ENCODE peak calls at places on chromosomes 4 and X, in four cellular contexts. One of them, this sample, is unnamed.

GRCh38 chr4:114272226-114272625 is 292.8 kb upstream of the ARSJ start:
- DNase-seq in left lung: no peak
- DNase-seq in right atrium auricular region: no peak
- DNase-seq in IMR-90: peak; percentile 99
- DNase-seq in this sample: no peak

GRCh38 chr4:130738233-130738632 is 1642.3 kb downstream of the C4orf33 start:
- DNase-seq in right atrium auricular region: no peak
- DNase-seq in IMR-90: no peak
- DNase-seq in left lung: peak; percentile 14
- DNase-seq in this sample: no peak

GRCh38 chr4:117700111-117700892 is 334.0 kb upstream of the NDST3 start:
- DNase-seq in left lung: no peak
- DNase-seq in right atrium auricular region: no peak
- DNase-seq in IMR-90: peak; percentile 0
- DNase-seq in this sample: no peak

GRCh38 chr4:138891610-138892009 is 124.0 kb upstream of the NOCT start:
- DNase-seq in right atrium auricular region: no peak
- DNase-seq in IMR-90: no peak
- DNase-seq in left lung: no peak
- DNase-seq in this sample: no peak

GRCh38 chrX:145825896-145826295 is 8.3 kb downstream of the SLITRK2 start:
- DNase-seq in right atrium auricular region: no peak
- DNase-seq in IMR-90: no peak
- DNase-seq in left lung: no peak
- DNase-seq in this sample: no peak

GRCh38 chr4:89640620-89641366 is 196.2 kb downstream of the SNCA start:
- DNase-seq in right atrium auricular region: no peak
- DNase-seq in IMR-90: peak; percentile 49
- DNase-seq in left lung: peak; percentile 71
- DNase-seq in this sample: no peak

GRCh38 chr4:106186201-106186600 is 129.8 kb downstream of the TBCK start:
- DNase-seq in left lung: no peak
- DNase-seq in IMR-90: no peak
- DNase-seq in right atrium auricular region: no peak
- DNase-seq in this sample: no peak

GRCh38 chrX:103554687-103555417 is 30.5 kb upstream of the TCEAL4 start:
- DNase-seq in right atrium auricular region: no peak
- DNase-seq in left lung: no peak
- DNase-seq in IMR-90: peak; percentile 24
- DNase-seq in this sample: peak; percentile 67

GRCh38 chrX:18994713-18995112 is 10.8 kb upstream of the PHKA2 start:
- DNase-seq in IMR-90: peak; percentile 90
- DNase-seq in right atrium auricular region: no peak
- DNase-seq in left lung: no peak
- DNase-seq in this sample: no peak

GRCh38 chr4:5052726-5053425 is 1.6 kb downstream of the STK32B start:
- DNase-seq in right atrium auricular region: no peak
- DNase-seq in IMR-90: no peak
- DNase-seq in left lung: no peak
- DNase-seq in this sample: no peak

GRCh38 chrX:14948701-14949100 is 75.5 kb downstream of the MOSPD2 start:
- DNase-seq in right atrium auricular region: no peak
- DNase-seq in left lung: no peak
- DNase-seq in IMR-90: no peak
- DNase-seq in this sample: no peak

GRCh38 chrX:75155830-75156525 is at the start of gene ABCB7:
- DNase-seq in left lung: peak; percentile 83
- DNase-seq in right atrium auricular region: peak; percentile 61
- DNase-seq in IMR-90: peak; percentile 67
- DNase-seq in this sample: peak; percentile 65

GRCh38 chrX:107775000-107775733 is 420 bp downstream of the TSC22D3 start:
- DNase-seq in IMR-90: no peak
- DNase-seq in right atrium auricular region: no peak
- DNase-seq in left lung: no peak
- DNase-seq in this sample: no peak

GRCh38 chr4:176805155-176805554 is 12.4 kb upstream of the VEGFC start:
- DNase-seq in right atrium auricular region: no peak
- DNase-seq in IMR-90: peak; percentile 66
- DNase-seq in left lung: no peak
- DNase-seq in this sample: no peak

GRCh38 chrX:50618788-50619558 is 148.3 kb upstream of the DGKK start:
- DNase-seq in left lung: no peak
- DNase-seq in IMR-90: no peak
- DNase-seq in right atrium auricular region: no peak
- DNase-seq in this sample: no peak

GRCh38 chr4:182806259-182807252 is 110.6 kb downstream of the DCTD start:
- DNase-seq in left lung: peak; percentile 90
- DNase-seq in IMR-90: peak; percentile 59
- DNase-seq in right atrium auricular region: peak; percentile 76
- DNase-seq in this sample: peak; percentile 49

GRCh38 chr4:161762796-161763195 is 401.0 kb downstream of the FSTL5 start:
- DNase-seq in left lung: no peak
- DNase-seq in right atrium auricular region: no peak
- DNase-seq in IMR-90: peak; percentile 6
- DNase-seq in this sample: no peak

GRCh38 chrX:30085571-30085970 is 129.8 kb upstream of the MAGEB2 start:
- DNase-seq in right atrium auricular region: no peak
- DNase-seq in left lung: no peak
- DNase-seq in IMR-90: no peak
- DNase-seq in this sample: no peak

GRCh38 chrX:118562574-118563164 is 67.1 kb downstream of the DOCK11 start:
- DNase-seq in IMR-90: no peak
- DNase-seq in left lung: no peak
- DNase-seq in right atrium auricular region: no peak
- DNase-seq in this sample: no peak

GRCh38 chr4:152540293-152540674 is 4.4 kb upstream of the FBXW7 start:
- DNase-seq in right atrium auricular region: no peak
- DNase-seq in left lung: no peak
- DNase-seq in IMR-90: no peak
- DNase-seq in this sample: no peak

GRCh38 chr4:121272526-121272925 is 108.3 kb downstream of the QRFPR start:
- DNase-seq in left lung: no peak
- DNase-seq in IMR-90: peak; percentile 55
- DNase-seq in right atrium auricular region: no peak
- DNase-seq in this sample: no peak

GRCh38 chr4:85107553-85107952 is 141.1 kb upstream of the WDFY3 start:
- DNase-seq in IMR-90: no peak
- DNase-seq in right atrium auricular region: no peak
- DNase-seq in left lung: no peak
- DNase-seq in this sample: no peak

GRCh38 chrX:103197721-103198306 is 17.1 kb upstream of the BEX4 start:
- DNase-seq in left lung: no peak
- DNase-seq in right atrium auricular region: no peak
- DNase-seq in IMR-90: peak; percentile 56
- DNase-seq in this sample: no peak

GRCh38 chr4:11647433-11647832 is 218.7 kb upstream of the HS3ST1 start:
- DNase-seq in right atrium auricular region: no peak
- DNase-seq in IMR-90: no peak
- DNase-seq in left lung: no peak
- DNase-seq in this sample: no peak

GRCh38 chrX:53317365-53318069 is 36.1 kb upstream of the IQSEC2 start:
- DNase-seq in left lung: peak; percentile 83
- DNase-seq in right atrium auricular region: peak; percentile 69
- DNase-seq in IMR-90: peak; percentile 43
- DNase-seq in this sample: peak; percentile 62

GRCh38 chrX:1215123-1215823 is 2.8 kb upstream of the CRLF2 start:
- DNase-seq in left lung: no peak
- DNase-seq in IMR-90: no peak
- DNase-seq in right atrium auricular region: no peak
- DNase-seq in this sample: no peak

GRCh38 chr4:105158837-105159236 is 12.2 kb downstream of the TET2 start:
- DNase-seq in right atrium auricular region: no peak
- DNase-seq in IMR-90: peak; percentile 56
- DNase-seq in left lung: no peak
- DNase-seq in this sample: no peak

GRCh38 chrX:19684265-19684664 is 169.0 kb upstream of the MAP3K15 start:
- DNase-seq in IMR-90: no peak
- DNase-seq in right atrium auricular region: no peak
- DNase-seq in left lung: no peak
- DNase-seq in this sample: no peak

GRCh38 chrX:37685452-37686347 is at the start of gene XK:
- DNase-seq in left lung: peak; percentile 84
- DNase-seq in IMR-90: no peak
- DNase-seq in right atrium auricular region: no peak
- DNase-seq in this sample: peak; percentile 53

GRCh38 chr4:151629097-151629783 is 131.6 kb downstream of the GATB start:
- DNase-seq in IMR-90: no peak
- DNase-seq in right atrium auricular region: no peak
- DNase-seq in left lung: no peak
- DNase-seq in this sample: no peak

GRCh38 chr4:131613086-131613823 is 1535.8 kb upstream of the PCDH10 start:
- DNase-seq in right atrium auricular region: no peak
- DNase-seq in left lung: no peak
- DNase-seq in IMR-90: peak; percentile 1
- DNase-seq in this sample: no peak

GRCh38 chr4:100367451-100367850 is 150.4 kb downstream of the EMCN start:
- DNase-seq in IMR-90: peak; percentile 63
- DNase-seq in right atrium auricular region: no peak
- DNase-seq in left lung: no peak
- DNase-seq in this sample: no peak

GRCh38 chrX:110964761-110965160 is 131.2 kb upstream of the PAK3 start:
- DNase-seq in IMR-90: no peak
- DNase-seq in right atrium auricular region: no peak
- DNase-seq in left lung: peak; percentile 20
- DNase-seq in this sample: no peak

GRCh38 chr4:54568184-54568583 is 89.6 kb upstream of the KIT start:
- DNase-seq in left lung: no peak
- DNase-seq in right atrium auricular region: no peak
- DNase-seq in IMR-90: peak; percentile 83
- DNase-seq in this sample: no peak

GRCh38 chr4:165839615-165840333 is 33.3 kb upstream of the TLL1 start:
- DNase-seq in right atrium auricular region: no peak
- DNase-seq in left lung: no peak
- DNase-seq in IMR-90: no peak
- DNase-seq in this sample: no peak

GRCh38 chr4:76658231-76659102 is 223.4 kb downstream of the SHROOM3 start:
- DNase-seq in IMR-90: peak; percentile 86
- DNase-seq in left lung: no peak
- DNase-seq in right atrium auricular region: no peak
- DNase-seq in this sample: no peak

GRCh38 chr4:5435201-5435600 is 273.2 kb downstream of the EVC2 start:
- DNase-seq in left lung: no peak
- DNase-seq in IMR-90: no peak
- DNase-seq in right atrium auricular region: no peak
- DNase-seq in this sample: no peak